ENCODE peak calls at places on chromosomes 13 and 19, in eight cellular contexts. F, C, L, S, A, D, T and I are unnamed samples.
A peak's percentile ranks its signal among the peaks of the same experiment; 100 is the strongest.

GRCh38 chr13:96080676-96081075 is 9.2 kb upstream of the HS6ST3 start:
- DNase-seq in F (no peak), C (no peak), L (no peak), S (no peak), A (no peak), D (no peak), T (no peak), I (no peak)

GRCh38 chr19:36140289-36141038 is 598 bp downstream of the CAPNS1 start:
- DNase-seq in F (peak; percentile 85), C (no peak), L (peak; percentile 53), S (peak; percentile 52), A (no peak), D (peak; percentile 35), T (peak; percentile 48), I (peak; percentile 95)

GRCh38 chr19:39223703-39224279 is 19.7 kb upstream of the SYCN start:
- DNase-seq in F (no peak), C (no peak), L (no peak), S (peak; percentile 19), A (no peak), D (no peak), T (no peak), I (peak; percentile 65)

GRCh38 chr19:50401505-50402450 is 17.0 kb upstream of the SPIB start:
- DNase-seq in F (no peak), C (no peak), L (no peak), S (no peak), A (peak; percentile 44), D (no peak), T (no peak), I (no peak)

GRCh38 chr13:101763191-101763590 is 310.7 kb downstream of the ITGBL1 start:
- DNase-seq in F (no peak), C (no peak), L (no peak), S (no peak), A (no peak), D (no peak), T (no peak), I (no peak)

GRCh38 chr13:44040754-44041100 is 161.0 kb downstream of the LACC1 start:
- DNase-seq in F (no peak), C (no peak), L (no peak), S (peak; percentile 48), A (no peak), D (no peak), T (no peak), I (no peak)

GRCh38 chr13:40974460-40975407 is 44.4 kb downstream of the ELF1 start:
- DNase-seq in F (no peak), C (no peak), L (peak; percentile 20), S (peak; percentile 66), A (no peak), D (peak; percentile 38), T (no peak), I (no peak)

GRCh38 chr19:35895911-35896642 is 4.3 kb downstream of the NFKBID start:
- DNase-seq in F (no peak), C (no peak), L (no peak), S (no peak), A (no peak), D (no peak), T (no peak), I (no peak)

DNA sequence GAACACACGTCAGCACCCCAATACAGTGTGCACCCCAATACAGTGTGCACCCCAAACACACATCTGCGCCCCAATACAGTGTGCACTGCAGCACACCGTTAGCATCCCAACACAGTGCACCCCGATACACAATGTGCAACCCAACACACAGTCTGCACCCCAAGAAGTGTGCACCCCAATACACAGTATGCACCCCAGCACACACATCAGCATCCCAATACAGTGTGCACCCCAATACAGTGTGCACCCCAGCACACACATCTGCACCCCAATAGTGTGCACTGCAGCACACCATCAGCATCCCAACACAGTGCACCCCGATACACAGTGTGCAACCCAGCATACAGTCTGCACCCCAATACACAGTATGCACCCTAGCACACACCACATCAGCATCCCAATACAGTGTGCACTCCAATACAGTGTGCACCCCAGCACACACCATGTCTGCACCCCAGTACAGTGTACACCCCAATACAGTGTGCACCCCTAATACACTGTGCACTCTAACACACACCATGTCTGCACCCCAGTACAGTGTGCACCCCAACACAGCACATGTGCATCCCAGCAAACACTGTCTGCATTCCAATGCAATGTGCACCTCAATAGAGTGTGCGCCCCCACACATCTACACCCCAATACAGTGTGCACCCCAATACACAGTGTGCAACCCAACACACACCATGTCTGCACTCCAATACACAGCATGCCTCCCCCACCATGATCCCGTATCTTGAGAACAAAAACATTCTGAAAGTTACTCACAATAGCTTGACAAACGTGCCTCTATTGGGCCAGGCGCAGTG is 858 bp upstream of the CARS2 start:
- DNase-seq in F (no peak), C (no peak), L (no peak), S (no peak), A (no peak), D (no peak), T (no peak), I (no peak)
- TF ChIP-seq POLR2A in F (no peak), C (no peak), L (no peak), S (no peak), A (no peak), D (no peak), T (no peak), I (no peak)

DNA sequence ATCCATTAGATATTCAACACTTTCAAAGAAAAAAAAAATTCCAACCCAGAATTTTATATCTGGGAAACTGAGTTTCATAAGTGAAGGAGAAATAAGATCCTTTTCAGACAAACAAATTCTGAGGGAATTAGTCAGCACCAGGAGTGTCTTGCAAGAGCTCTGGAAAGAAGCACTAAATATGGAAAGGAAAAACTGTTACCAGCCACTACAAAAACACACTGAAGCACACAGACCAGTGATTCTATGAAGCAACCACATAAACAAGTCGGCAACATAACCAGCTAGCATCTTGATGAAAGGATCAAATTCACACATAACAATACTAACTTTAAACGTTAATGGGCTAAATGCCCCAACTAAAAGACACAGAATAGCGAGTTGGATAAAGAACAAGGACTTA is 368.4 kb upstream of the MIR17HG start:
- DNase-seq in F (no peak), C (no peak), L (no peak), S (no peak), A (no peak), D (no peak), T (no peak), I (no peak)
- TF ChIP-seq POLR2A in F (no peak), C (no peak), L (no peak), S (no peak), A (no peak), D (no peak), T (no peak), I (no peak)

GRCh38 chr19:13103961-13104847 is 1.5 kb upstream of the LYL1 start:
- DNase-seq in F (no peak), C (peak; percentile 57), L (peak; percentile 76), S (no peak), A (peak; percentile 67), D (peak; percentile 44), T (peak; percentile 51), I (no peak)
- TF ChIP-seq POLR2A in F (no peak), C (no peak), L (no peak), S (no peak), A (no peak), D (no peak), T (no peak), I (no peak)

GRCh38 chr13:54196684-54197083 is 1168.1 kb downstream of the OLFM4 start:
- DNase-seq in F (no peak), C (no peak), L (no peak), S (no peak), A (no peak), D (no peak), T (no peak), I (no peak)
- TF ChIP-seq POLR2A in F (no peak), C (no peak), L (no peak), S (no peak), A (no peak), D (no peak), T (no peak), I (no peak)

DNA sequence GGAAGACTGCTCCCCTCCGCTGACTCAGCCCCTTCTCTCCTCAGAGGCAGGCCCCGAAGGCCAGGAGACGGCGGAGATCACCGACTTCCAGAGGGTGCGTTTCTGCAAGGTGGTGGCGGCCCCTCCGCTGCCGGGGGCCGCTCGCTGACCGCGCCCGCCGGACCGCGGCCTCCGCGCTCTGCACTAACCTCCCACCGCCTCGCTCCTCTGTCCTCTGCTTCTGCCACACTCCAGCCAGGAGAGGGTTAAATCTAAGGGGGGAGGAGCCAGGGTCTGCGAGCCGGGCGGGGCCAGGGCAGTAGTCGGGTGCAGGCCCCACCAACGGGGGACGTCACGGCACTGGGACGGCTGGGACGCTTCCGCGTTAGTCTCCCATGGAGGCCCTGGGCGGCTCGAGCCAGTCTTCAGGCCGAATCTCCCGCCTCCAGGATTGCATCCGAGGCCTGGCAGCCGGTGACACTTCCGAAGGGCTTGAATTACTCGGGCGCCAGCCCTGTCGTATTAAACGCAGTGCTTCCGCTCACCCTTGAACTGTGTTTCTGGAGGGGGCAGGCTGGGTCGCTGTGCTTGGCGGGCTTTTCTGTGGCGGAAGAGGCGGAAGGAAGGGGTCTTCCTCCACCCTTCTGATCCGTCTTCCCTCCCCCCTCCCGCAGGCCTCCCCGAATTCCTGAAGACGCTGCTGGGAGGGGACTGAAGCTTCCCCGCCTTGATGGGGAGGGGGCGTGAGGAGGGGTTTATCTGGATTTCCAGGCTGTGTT is 1.2 kb upstream of the INAFM1 start:
- DNase-seq in F (peak; percentile 98), C (peak; percentile 93), L (peak; percentile 95), S (peak; percentile 90), A (peak; percentile 94), D (peak; percentile 91), T (peak; percentile 93), I (peak; percentile 85)
- TF ChIP-seq POLR2A in F (no peak), C (peak; percentile 90), L (peak; percentile 97), S (peak; percentile 84), A (peak; percentile 84), D (peak; percentile 78), T (peak; percentile 77), I (peak; percentile 35)

GRCh38 chr19:12875086-12875485 is 6.2 kb downstream of the DNASE2 start:
- DNase-seq in F (no peak), C (no peak), L (no peak), S (no peak), A (no peak), D (no peak), T (no peak), I (no peak)
- TF ChIP-seq POLR2A in F (no peak), C (no peak), L (no peak), S (no peak), A (no peak), D (no peak), T (no peak), I (no peak)